ENCODE peak calls at places on chromosome 17, in eight cellular contexts. K is left ventricle myocardium inferior, L is esophagus muscularis mucosa, R is uterus, W is PC-3, D is neural progenitor cell, V is ovary, P is thoracic aorta. Y is an unnamed sample.

GRCh38 chr17:20053343-20053964 is 44.3 kb downstream of the SPECC1 start:
- DNase-seq in P (no peak), R (no peak), D (no peak), K (no peak), L (no peak), W (no peak), V (no peak), Y (no peak)

GRCh38 chr17:7867881-7868329 is 10.1 kb downstream of the CYB5D1 start:
- DNase-seq in R (no peak), P (no peak), V (no peak), L (no peak), K (no peak), D (no peak), W (no peak), Y (no peak)

GRCh38 chr17:12133183-12133582 is 112.5 kb downstream of the MAP2K4 start:
- DNase-seq in V (no peak), K (no peak), D (no peak), W (no peak), P (no peak), R (no peak), L (no peak), Y (no peak)

GRCh38 chr17:34081269-34081668 is 173.8 kb upstream of the CCL2 start:
- DNase-seq in L (peak; percentile 3), R (no peak), K (no peak), V (no peak), W (peak; percentile 25), P (no peak), D (peak; percentile 39), Y (peak; percentile 35)

GRCh38 chr17:35265071-35265470 is 22.2 kb downstream of the SLFN5 start:
- DNase-seq in L (peak; percentile 68), D (no peak), W (no peak), P (no peak), R (no peak), K (no peak), V (no peak), Y (no peak)

GRCh38 chr17:48503747-48504146 is 27.1 kb downstream of the HOXB1 start:
- DNase-seq in R (no peak), P (no peak), V (no peak), D (no peak), L (no peak), W (no peak), K (no peak), Y (peak; percentile 86)

GRCh38 chr17:51770031-51770759 is 388.3 kb downstream of the CA10 start:
- DNase-seq in D (no peak), R (no peak), K (no peak), W (peak; percentile 46), P (no peak), L (no peak), V (no peak), Y (no peak)

GRCh38 chr17:10713336-10713735 is 15.9 kb downstream of the ADPRM start:
- DNase-seq in W (no peak), R (no peak), K (no peak), V (no peak), D (no peak), P (no peak), L (no peak), Y (no peak)

GRCh38 chr17:73090396-73091202 is 1.9 kb downstream of the SLC39A11 start:
- DNase-seq in K (no peak), L (no peak), R (no peak), V (no peak), D (no peak), P (no peak), W (no peak), Y (no peak)

GRCh38 chr17:1773755-1774181 is 11.9 kb downstream of the SERPINF1 start:
- DNase-seq in P (no peak), D (no peak), W (no peak), L (no peak), V (peak; percentile 64), K (no peak), R (peak; percentile 57), Y (no peak)

DNA sequence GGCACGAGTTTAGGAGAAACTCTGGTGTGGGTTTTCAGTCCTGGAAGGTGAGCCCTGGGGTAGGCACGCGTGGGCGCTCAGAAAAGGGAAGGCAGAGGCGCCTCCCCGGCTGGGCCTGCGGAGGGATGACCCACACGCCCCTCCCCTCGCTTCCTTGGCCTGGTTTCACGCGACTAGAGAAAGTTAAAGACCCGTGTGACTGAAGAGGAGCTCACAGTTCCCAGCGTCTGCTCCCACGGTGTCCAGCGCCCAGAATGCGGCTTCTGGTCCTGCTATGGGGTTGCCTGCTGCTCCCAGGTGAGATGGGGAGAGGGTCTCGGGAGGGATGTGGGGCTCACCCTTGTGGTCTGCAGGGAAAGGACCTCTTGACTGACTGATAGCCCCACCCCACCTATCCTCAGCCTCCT is at the start of gene CD300LG:
- DNase-seq in D (peak; percentile 16), P (no peak), W (no peak), V (no peak), K (no peak), R (peak; percentile 37), L (no peak), Y (no peak)
- TF ChIP-seq CTCF in D (no peak), P (no peak), W (no peak), V (no peak), K (no peak), R (no peak), L (no peak), Y (no peak)

GRCh38 chr17:39191750-39192510 is 5.5 kb downstream of the CACNB1 start:
- DNase-seq in K (no peak), R (no peak), V (no peak), D (no peak), L (no peak), W (no peak), P (no peak), Y (no peak)
- H3K36me3 ChIP-seq in K (peaks cover 18% of the 10 kb centered on the region), R (no peaks in the 10 kb centered on the region), V (no peaks in the 10 kb centered on the region), D (no peaks in the 10 kb centered on the region), L (peaks cover 49% of the 10 kb centered on the region), W (no peaks in the 10 kb centered on the region), P (peaks cover 56% of the 10 kb centered on the region), Y (peaks cover 42% of the 10 kb centered on the region)

GRCh38 chr17:45391291-45391690 is 41.4 kb downstream of the ARHGAP27 start:
- DNase-seq in W (no peak), V (no peak), P (no peak), L (no peak), R (no peak), K (no peak), D (no peak), Y (no peak)
- TF ChIP-seq CTCF in W (no peak), V (no peak), P (no peak), L (no peak), R (no peak), K (no peak), D (no peak), Y (no peak)

GRCh38 chr17:78108726-78109488 is 19.6 kb downstream of the TMC6 start:
- DNase-seq in K (peak; percentile 23), L (no peak), R (no peak), P (no peak), D (no peak), W (no peak), V (no peak), Y (no peak)

GRCh38 chr17:78107976-78108725 is 20.4 kb downstream of the TMC6 start:
- DNase-seq in D (no peak), P (no peak), L (no peak), V (no peak), W (no peak), R (peak; percentile 14), K (peak; percentile 12), Y (no peak)

GRCh38 chr17:78110363-78111011 is 18.1 kb downstream of the TMC6 start:
- DNase-seq in L (no peak), W (no peak), V (no peak), P (no peak), R (peak; percentile 15), D (no peak), K (peak; percentile 42), Y (no peak)

GRCh38 chr17:78111012-78111726 is 17.4 kb downstream of the TMC6 start:
- DNase-seq in R (peak; percentile 16), W (no peak), L (no peak), V (no peak), K (peak; percentile 12), D (no peak), P (no peak), Y (no peak)

GRCh38 chr17:78109489-78109761 is 19.1 kb downstream of the TMC6 start:
- DNase-seq in L (no peak), R (no peak), V (no peak), K (peak; percentile 5), P (no peak), W (no peak), D (no peak), Y (no peak)
- H3K36me3 ChIP-seq in L (peaks cover 54% of the 10 kb centered on the region), R (no peaks in the 10 kb centered on the region), V (no peaks in the 10 kb centered on the region), K (peaks cover 31% of the 10 kb centered on the region), P (peaks cover 7% of the 10 kb centered on the region), W (peaks cover 2% of the 10 kb centered on the region), D (no peaks in the 10 kb centered on the region), Y (peaks cover 3% of the 10 kb centered on the region)

Y was measured in WERI-Rb-1.